ENCODE peak calls at places on chromosomes 2 and 18, in eight cellular contexts. T is right cardiac atrium; S is effector memory CD4-positive, alpha-beta T cell; Y is foreskin melanocyte; C is psoas muscle; V is anterior cingulate cortex; U is MV-4-11; E is GM20000. D is an unnamed sample.

GRCh38 chr2:197248623-197249022 is 62.0 kb downstream of the ANKRD44 start:
- DNase-seq in T (no peak), S (no peak), Y (no peak), C (no peak), V (peak), U (peak), E (no peak), D (no peak)

GRCh38 chr18:1361931-1362330 is 457.3 kb downstream of the ADCYAP1 start:
- DNase-seq in T (no peak), S (no peak), Y (peak), C (no peak), V (no peak), U (peak), E (no peak), D (no peak)

GRCh38 chr18:35029770-35030169 is 11.4 kb upstream of the MAPRE2 start:
- DNase-seq in T (no peak), S (no peak), Y (no peak), C (no peak), V (no peak), U (peak), E (no peak), D (no peak)

GRCh38 chr2:237558918-237559645 is 7.3 kb upstream of the PRLH start:
- DNase-seq in T (peak), S (no peak), Y (peak), C (peak), V (no peak), U (no peak), E (no peak), D (no peak)

GRCh38 chr2:214706986-214707385 is 102.5 kb downstream of the BARD1 start:
- DNase-seq in T (no peak), S (no peak), Y (no peak), C (no peak), V (no peak), U (peak), E (no peak), D (no peak)

GRCh38 chr2:75548036-75548573 is 12.6 kb downstream of the EVA1A start:
- DNase-seq in T (no peak), S (no peak), Y (peak), C (no peak), V (no peak), U (no peak), E (no peak), D (no peak)

GRCh38 chr2:201680743-201681142 is 17.7 kb downstream of the MPP4 start:
- DNase-seq in T (no peak), S (no peak), Y (no peak), C (no peak), V (no peak), U (no peak), E (peak), D (no peak)

GRCh38 chr2:227163998-227164744 is at the start of the genes COL4A3 and COL4A4:
- DNase-seq in T (peak), S (no peak), Y (no peak), C (peak), V (no peak), U (no peak), E (peak), D (no peak)

GRCh38 chr2:231373786-231374185 is 21.7 kb upstream of the B3GNT7 start:
- DNase-seq in T (peak), S (no peak), Y (no peak), C (no peak), V (no peak), U (no peak), E (no peak), D (no peak)

GRCh38 chr2:23487735-23488492 is 102.9 kb downstream of the KLHL29 start:
- DNase-seq in T (peak), S (no peak), Y (no peak), C (no peak), V (no peak), U (peak), E (peak), D (no peak)

GRCh38 chr2:239936838-239937581 is 88.1 kb downstream of the NDUFA10 start:
- DNase-seq in T (peak), S (no peak), Y (no peak), C (no peak), V (no peak), U (no peak), E (no peak), D (no peak)

GRCh38 chr2:157727693-157728092 is 99.0 kb upstream of the ACVR1C start:
- DNase-seq in T (no peak), S (no peak), Y (no peak), C (no peak), V (no peak), U (no peak), E (no peak), D (no peak)

GRCh38 chr2:33307659-33308311 is 168.7 kb upstream of the RASGRP3 start:
- DNase-seq in T (no peak), S (no peak), Y (peak), C (no peak), V (no peak), U (no peak), E (no peak), D (no peak)

GRCh38 chr2:1835581-1836201 is 91.4 kb upstream of the PXDN start:
- DNase-seq in T (no peak), S (no peak), Y (no peak), C (no peak), V (no peak), U (no peak), E (no peak), D (no peak)

GRCh38 chr2:95016616-95017307 is 8.7 kb upstream of the MAL start:
- DNase-seq in T (no peak), S (no peak), Y (no peak), C (no peak), V (no peak), U (no peak), E (no peak), D (no peak)

GRCh38 chr18:2212846-2213245 is 358.5 kb downstream of the METTL4 start:
- DNase-seq in T (no peak), S (no peak), Y (no peak), C (no peak), V (no peak), U (no peak), E (no peak), D (no peak)

GRCh38 chr2:235551965-235552364 is 58.1 kb downstream of the AGAP1 start:
- DNase-seq in T (peak), S (no peak), Y (peak), C (peak), V (peak), U (no peak), E (no peak), D (peak)

GRCh38 chr2:45734952-45735351 is 83.5 kb downstream of the PRKCE start:
- DNase-seq in T (no peak), S (no peak), Y (no peak), C (no peak), V (no peak), U (peak), E (no peak), D (no peak)

GRCh38 chr2:172106128-172106961 is 3.6 kb upstream of the DLX2 start:
- DNase-seq in T (peak), S (no peak), Y (peak), C (no peak), V (no peak), U (peak), E (peak), D (no peak)

GRCh38 chr2:46708492-46708891 is 207.1 kb downstream of the MCFD2 start:
- DNase-seq in T (no peak), S (no peak), Y (no peak), C (no peak), V (no peak), U (no peak), E (no peak), D (no peak)

GRCh38 chr18:59928201-59928600 is 28.4 kb downstream of the PMAIP1 start:
- DNase-seq in T (no peak), S (no peak), Y (no peak), C (no peak), V (no peak), U (no peak), E (no peak), D (no peak)

GRCh38 chr2:48607307-48608014 is 10.2 kb upstream of the GTF2A1L start:
- DNase-seq in T (no peak), S (no peak), Y (peak), C (no peak), V (no peak), U (peak), E (no peak), D (no peak)

GRCh38 chr2:60540054-60540453 is 13.4 kb downstream of the BCL11A start:
- DNase-seq in T (no peak), S (no peak), Y (no peak), C (no peak), V (no peak), U (peak), E (no peak), D (no peak)

GRCh38 chr18:50726960-50727589 is 92.7 kb downstream of the MRO start:
- DNase-seq in T (no peak), S (no peak), Y (no peak), C (no peak), V (peak), U (no peak), E (peak), D (no peak)

GRCh38 chr2:155209696-155210449 is 511.4 kb downstream of the KCNJ3 start:
- DNase-seq in T (no peak), S (no peak), Y (no peak), C (no peak), V (no peak), U (no peak), E (no peak), D (no peak)

GRCh38 chr18:5542393-5543035 is 1.3 kb downstream of the EPB41L3 start:
- DNase-seq in T (peak), S (no peak), Y (no peak), C (peak), V (no peak), U (peak), E (no peak), D (no peak)

GRCh38 chr2:32068-32467 is 14.2 kb downstream of the FAM110C start:
- DNase-seq in T (no peak), S (no peak), Y (no peak), C (no peak), V (no peak), U (no peak), E (no peak), D (no peak)

GRCh38 chr2:121297217-121297830 is 12.3 kb upstream of the TFCP2L1 start:
- DNase-seq in T (no peak), S (no peak), Y (peak), C (no peak), V (peak), U (peak), E (no peak), D (no peak)

GRCh38 chr2:119739580-119740255 is 20.0 kb upstream of the PTPN4 start:
- DNase-seq in T (no peak), S (no peak), Y (no peak), C (no peak), V (no peak), U (peak), E (no peak), D (no peak)

GRCh38 chr2:96341641-96342040 is 6.1 kb downstream of the NCAPH start:
- DNase-seq in T (no peak), S (peak), Y (no peak), C (no peak), V (no peak), U (no peak), E (no peak), D (no peak)

GRCh38 chr2:96089356-96090180 is 26.8 kb downstream of the ADRA2B start:
- DNase-seq in T (peak), S (no peak), Y (no peak), C (no peak), V (no peak), U (no peak), E (no peak), D (no peak)

GRCh38 chr2:27407798-27408491 is 1.4 kb downstream of the PPM1G start:
- DNase-seq in T (no peak), S (no peak), Y (no peak), C (no peak), V (no peak), U (peak), E (peak), D (no peak)

GRCh38 chr2:231926761-231927565 is 767 bp upstream of the NPPC start:
- DNase-seq in T (no peak), S (no peak), Y (no peak), C (no peak), V (peak), U (peak), E (peak), D (peak)